ENCODE peak calls at places on chromosomes 6 and 20, in six cellular contexts. One of them, this sample, is unnamed.

GRCh38 chr6:40958740-40959139 is 80.3 kb downstream of the UNC5CL start:
- DNase-seq in OCI-LY7: no peak
- DNase-seq in upper lobe of right lung: no peak
- DNase-seq in HCT116: no peak
- DNase-seq in HL-60: no peak
- DNase-seq in GM23338: no peak
- DNase-seq in this sample: no peak

GRCh38 chr6:157213426-157213825 is 109.9 kb downstream of the TMEM242 start:
- DNase-seq in upper lobe of right lung: no peak
- DNase-seq in HCT116: no peak
- DNase-seq in OCI-LY7: no peak
- DNase-seq in GM23338: no peak
- DNase-seq in HL-60: no peak
- DNase-seq in this sample: no peak

GRCh38 chr6:7155871-7156579 is 48.3 kb downstream of the RREB1 start:
- DNase-seq in GM23338: peak; percentile 31
- DNase-seq in HCT116: no peak
- DNase-seq in OCI-LY7: peak; percentile 19
- DNase-seq in upper lobe of right lung: no peak
- DNase-seq in HL-60: no peak
- DNase-seq in this sample: no peak

GRCh38 chr6:105226598-105227291 is 46.9 kb upstream of the POPDC3 start:
- DNase-seq in HL-60: no peak
- DNase-seq in OCI-LY7: no peak
- DNase-seq in upper lobe of right lung: no peak
- DNase-seq in GM23338: no peak
- DNase-seq in HCT116: no peak
- DNase-seq in this sample: no peak

GRCh38 chr20:36349384-36350170 is 43.4 kb downstream of the DLGAP4 start:
- DNase-seq in HL-60: no peak
- DNase-seq in GM23338: no peak
- DNase-seq in HCT116: no peak
- DNase-seq in OCI-LY7: no peak
- DNase-seq in upper lobe of right lung: no peak
- DNase-seq in this sample: peak; percentile 36

GRCh38 chr20:33926425-33926824 is 67.3 kb upstream of the RALY start:
- DNase-seq in HCT116: no peak
- DNase-seq in upper lobe of right lung: no peak
- DNase-seq in OCI-LY7: no peak
- DNase-seq in HL-60: no peak
- DNase-seq in GM23338: no peak
- DNase-seq in this sample: no peak

GRCh38 chr6:87658516-87658915 is 43.5 kb downstream of the AKIRIN2 start:
- DNase-seq in HCT116: no peak
- DNase-seq in OCI-LY7: no peak
- DNase-seq in GM23338: no peak
- DNase-seq in upper lobe of right lung: no peak
- DNase-seq in HL-60: no peak
- DNase-seq in this sample: no peak

GRCh38 chr20:48903705-48904104 is 17.8 kb upstream of the ARFGEF2 start:
- DNase-seq in HCT116: no peak
- DNase-seq in HL-60: no peak
- DNase-seq in GM23338: no peak
- DNase-seq in upper lobe of right lung: no peak
- DNase-seq in OCI-LY7: no peak
- DNase-seq in this sample: no peak

GRCh38 chr6:156395276-156395675 is 381.9 kb upstream of the ARID1B start:
- DNase-seq in OCI-LY7: peak; percentile 95
- DNase-seq in GM23338: no peak
- DNase-seq in upper lobe of right lung: no peak
- DNase-seq in HCT116: no peak
- DNase-seq in HL-60: no peak
- DNase-seq in this sample: no peak

GRCh38 chr6:19354181-19354580 is 483.0 kb upstream of the ID4 start:
- DNase-seq in GM23338: no peak
- DNase-seq in HCT116: no peak
- DNase-seq in HL-60: no peak
- DNase-seq in upper lobe of right lung: no peak
- DNase-seq in OCI-LY7: no peak
- DNase-seq in this sample: no peak

GRCh38 chr6:168075787-168076202 is 3.2 kb downstream of the FRMD1 start:
- DNase-seq in HCT116: no peak
- DNase-seq in upper lobe of right lung: no peak
- DNase-seq in OCI-LY7: no peak
- DNase-seq in GM23338: no peak
- DNase-seq in HL-60: no peak
- DNase-seq in this sample: no peak

GRCh38 chr6:39543117-39543516 is 182.1 kb downstream of the KIF6 start:
- DNase-seq in upper lobe of right lung: no peak
- DNase-seq in HCT116: no peak
- DNase-seq in OCI-LY7: no peak
- DNase-seq in GM23338: no peak
- DNase-seq in HL-60: no peak
- DNase-seq in this sample: no peak

GRCh38 chr6:19838442-19839236 is 1.5 kb downstream of the ID4 start:
- DNase-seq in HCT116: peak; percentile 33
- DNase-seq in HL-60: no peak
- DNase-seq in upper lobe of right lung: peak; percentile 90
- DNase-seq in GM23338: peak; percentile 78
- DNase-seq in OCI-LY7: peak; percentile 92
- DNase-seq in this sample: peak; percentile 90

GRCh38 chr6:138428943-138429616 is 25.1 kb downstream of the HEBP2 start:
- DNase-seq in OCI-LY7: peak; percentile 73
- DNase-seq in HL-60: no peak
- DNase-seq in HCT116: peak; percentile 21
- DNase-seq in upper lobe of right lung: no peak
- DNase-seq in GM23338: peak; percentile 75
- DNase-seq in this sample: no peak

GRCh38 chr6:121143476-121143875 is 190.8 kb downstream of the TBC1D32 start:
- DNase-seq in HL-60: no peak
- DNase-seq in upper lobe of right lung: no peak
- DNase-seq in HCT116: no peak
- DNase-seq in GM23338: no peak
- DNase-seq in OCI-LY7: no peak
- DNase-seq in this sample: no peak

GRCh38 chr6:161918154-161918553 is 644.3 kb upstream of the AGPAT4 start:
- DNase-seq in HCT116: no peak
- DNase-seq in HL-60: no peak
- DNase-seq in OCI-LY7: no peak
- DNase-seq in GM23338: no peak
- DNase-seq in upper lobe of right lung: no peak
- DNase-seq in this sample: no peak

GRCh38 chr6:153047386-153047785 is 44.9 kb upstream of the MTRF1L start:
- DNase-seq in GM23338: no peak
- DNase-seq in HCT116: no peak
- DNase-seq in upper lobe of right lung: no peak
- DNase-seq in HL-60: no peak
- DNase-seq in OCI-LY7: no peak
- DNase-seq in this sample: no peak

GRCh38 chr6:170583736-170584180 is 679 bp downstream of the PDCD2 start:
- DNase-seq in GM23338: no peak
- DNase-seq in HL-60: no peak
- DNase-seq in upper lobe of right lung: no peak
- DNase-seq in OCI-LY7: peak; percentile 51
- DNase-seq in HCT116: no peak
- DNase-seq in this sample: no peak

GRCh38 chr6:90467546-90467945 is 119.3 kb downstream of the MAP3K7 start:
- DNase-seq in upper lobe of right lung: no peak
- DNase-seq in OCI-LY7: no peak
- DNase-seq in HL-60: no peak
- DNase-seq in GM23338: no peak
- DNase-seq in HCT116: no peak
- DNase-seq in this sample: no peak

GRCh38 chr6:53168516-53169257 is 20.0 kb upstream of the GCM1 start:
- DNase-seq in OCI-LY7: no peak
- DNase-seq in upper lobe of right lung: no peak
- DNase-seq in GM23338: peak; percentile 25
- DNase-seq in HCT116: no peak
- DNase-seq in HL-60: no peak
- DNase-seq in this sample: no peak

GRCh38 chr6:139370047-139370706 is 4.3 kb downstream of the CITED2 start:
- DNase-seq in OCI-LY7: no peak
- DNase-seq in HL-60: peak; percentile 77
- DNase-seq in HCT116: no peak
- DNase-seq in upper lobe of right lung: no peak
- DNase-seq in GM23338: no peak
- DNase-seq in this sample: no peak

GRCh38 chr6:158817298-158818007 is 1.7 kb downstream of the EZR start:
- DNase-seq in upper lobe of right lung: peak; percentile 85
- DNase-seq in HCT116: no peak
- DNase-seq in GM23338: peak; percentile 53
- DNase-seq in HL-60: no peak
- DNase-seq in OCI-LY7: peak; percentile 58
- DNase-seq in this sample: no peak

GRCh38 chr6:157271911-157272310 is 51.4 kb downstream of the TMEM242 start:
- DNase-seq in HCT116: no peak
- DNase-seq in GM23338: no peak
- DNase-seq in HL-60: no peak
- DNase-seq in upper lobe of right lung: no peak
- DNase-seq in OCI-LY7: no peak
- DNase-seq in this sample: no peak

DNA sequence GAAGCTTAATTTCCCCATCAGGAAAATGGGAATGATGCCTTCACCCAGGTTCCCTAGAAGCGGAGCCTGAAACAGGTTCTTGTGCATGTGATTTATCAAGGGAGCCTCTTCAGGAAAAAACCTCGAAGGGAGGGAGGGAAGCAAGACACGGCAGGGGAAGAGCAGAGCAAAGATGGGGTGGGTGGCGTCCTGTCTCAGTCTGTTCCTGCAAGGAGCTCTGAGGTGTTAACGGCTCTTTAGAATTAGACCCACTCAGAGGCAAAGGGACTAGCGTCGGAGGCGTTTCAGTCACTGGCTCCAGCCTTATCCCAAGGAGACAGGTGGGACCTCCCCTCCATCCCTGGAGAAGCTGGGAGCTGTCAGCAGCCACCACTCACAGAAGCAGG is 15.6 kb upstream of the UBE2V1 start:
- DNase-seq in HL-60: no peak
- DNase-seq in HCT116: no peak
- DNase-seq in OCI-LY7: no peak
- DNase-seq in upper lobe of right lung: no peak
- DNase-seq in GM23338: no peak
- DNase-seq in this sample: no peak
- H3K27ac ChIP-seq in HL-60: no peak overlapping the region
- H3K27ac ChIP-seq in HCT116: no peak overlapping the region
- H3K27ac ChIP-seq in OCI-LY7: no peak overlapping the region
- H3K27ac ChIP-seq in upper lobe of right lung: no peak overlapping the region
- H3K27ac ChIP-seq in GM23338: no peak overlapping the region
- H3K27ac ChIP-seq in this sample: no peak overlapping the region

GRCh38 chr6:93859964-93860363 is 440.6 kb upstream of the EPHA7 start:
- DNase-seq in HCT116: no peak
- DNase-seq in HL-60: no peak
- DNase-seq in OCI-LY7: no peak
- DNase-seq in GM23338: peak; percentile 51
- DNase-seq in upper lobe of right lung: no peak
- DNase-seq in this sample: no peak
- H3K4me3 ChIP-seq in HCT116: no peak overlapping the region
- H3K4me3 ChIP-seq in HL-60: no peak overlapping the region
- H3K4me3 ChIP-seq in OCI-LY7: no peak overlapping the region
- H3K4me3 ChIP-seq in GM23338: peak overlapping the region; percentile 31
- H3K4me3 ChIP-seq in upper lobe of right lung: no peak overlapping the region
- H3K4me3 ChIP-seq in this sample: no peak overlapping the region

DNA sequence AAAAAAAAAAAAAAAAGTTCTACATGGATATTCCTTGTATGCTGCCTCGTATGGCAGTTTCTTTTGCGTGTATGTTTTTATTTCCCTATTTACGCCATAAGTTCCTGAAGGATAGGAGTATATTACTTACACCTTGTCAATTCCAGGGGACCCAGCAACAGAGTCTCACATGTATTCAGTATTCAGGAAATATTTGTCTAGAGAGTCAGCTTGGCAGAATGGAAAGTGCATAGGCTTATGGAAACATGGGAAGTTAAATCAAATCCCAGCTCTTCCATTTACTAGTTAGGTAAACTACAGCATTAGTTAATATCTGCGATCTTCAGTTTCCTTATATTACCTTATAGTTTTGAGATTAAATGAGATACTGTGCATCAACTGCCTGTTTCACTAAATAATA is 51.1 kb upstream of the SLC22A16 start:
- DNase-seq in HL-60: no peak
- DNase-seq in upper lobe of right lung: no peak
- DNase-seq in GM23338: no peak
- DNase-seq in HCT116: no peak
- DNase-seq in OCI-LY7: no peak
- DNase-seq in this sample: no peak
- TF ChIP-seq CTCF in HL-60: no peak
- TF ChIP-seq CTCF in upper lobe of right lung: no peak
- TF ChIP-seq CTCF in GM23338: no peak
- TF ChIP-seq CTCF in HCT116: no peak
- TF ChIP-seq CTCF in OCI-LY7: no peak
- TF ChIP-seq CTCF in this sample: no peak

GRCh38 chr6:28729501-28730402 is 194.0 kb downstream of the TRIM27 start:
- DNase-seq in HL-60: no peak
- DNase-seq in GM23338: peak; percentile 42
- DNase-seq in upper lobe of right lung: no peak
- DNase-seq in OCI-LY7: no peak
- DNase-seq in HCT116: no peak
- DNase-seq in this sample: no peak
- H3K27ac ChIP-seq in HL-60: no peak overlapping the region
- H3K27ac ChIP-seq in GM23338: no peak overlapping the region
- H3K27ac ChIP-seq in upper lobe of right lung: no peak overlapping the region
- H3K27ac ChIP-seq in OCI-LY7: no peak overlapping the region
- H3K27ac ChIP-seq in HCT116: no peak overlapping the region
- H3K27ac ChIP-seq in this sample: no peak overlapping the region

GRCh38 chr20:21514553-21515251 is 838 bp upstream of the NKX2-2 start:
- DNase-seq in HCT116: no peak
- DNase-seq in OCI-LY7: no peak
- DNase-seq in HL-60: no peak
- DNase-seq in upper lobe of right lung: no peak
- DNase-seq in GM23338: peak; percentile 90
- DNase-seq in this sample: no peak

GRCh38 chr20:21513181-21513663 is 642 bp downstream of the NKX2-2 start:
- DNase-seq in OCI-LY7: no peak
- DNase-seq in HL-60: no peak
- DNase-seq in upper lobe of right lung: no peak
- DNase-seq in HCT116: no peak
- DNase-seq in GM23338: peak; percentile 47
- DNase-seq in this sample: no peak

GRCh38 chr20:21515300-21516179 is 1.7 kb upstream of the NKX2-2 start:
- DNase-seq in HL-60: no peak
- DNase-seq in upper lobe of right lung: no peak
- DNase-seq in OCI-LY7: no peak
- DNase-seq in GM23338: peak; percentile 75
- DNase-seq in HCT116: no peak
- DNase-seq in this sample: no peak

GRCh38 chr20:21512634-21513180 is 1.2 kb downstream of the NKX2-2 start:
- DNase-seq in upper lobe of right lung: no peak
- DNase-seq in GM23338: no peak
- DNase-seq in OCI-LY7: no peak
- DNase-seq in HL-60: no peak
- DNase-seq in HCT116: no peak
- DNase-seq in this sample: no peak

GRCh38 chr20:21513881-21514540 is at the start of gene NKX2-2:
- DNase-seq in GM23338: peak; percentile 82
- DNase-seq in upper lobe of right lung: no peak
- DNase-seq in OCI-LY7: no peak
- DNase-seq in HCT116: no peak
- DNase-seq in HL-60: no peak
- DNase-seq in this sample: no peak
- H3K4me3 ChIP-seq in GM23338: peak within 1 kb of the TSS; percentile 56
- H3K4me3 ChIP-seq in upper lobe of right lung: peak within 1 kb of the TSS; percentile 23
- H3K4me3 ChIP-seq in OCI-LY7: no peak within 1 kb of the TSS
- H3K4me3 ChIP-seq in HCT116: no peak within 1 kb of the TSS
- H3K4me3 ChIP-seq in HL-60: no peak within 1 kb of the TSS
- H3K4me3 ChIP-seq in this sample: no peak within 1 kb of the TSS

GRCh38 chr6:106509420-106510089 is 119.7 kb downstream of the RTN4IP1 start:
- DNase-seq in HL-60: no peak
- DNase-seq in GM23338: peak; percentile 82
- DNase-seq in HCT116: no peak
- DNase-seq in OCI-LY7: peak; percentile 83
- DNase-seq in upper lobe of right lung: no peak
- DNase-seq in this sample: no peak
- TF ChIP-seq CTCF in HL-60: no peak
- TF ChIP-seq CTCF in GM23338: no peak
- TF ChIP-seq CTCF in HCT116: no peak
- TF ChIP-seq CTCF in OCI-LY7: peak; percentile 40
- TF ChIP-seq CTCF in upper lobe of right lung: no peak
- TF ChIP-seq CTCF in this sample: no peak